ENCODE peak calls at places on chromosomes 13 and 19, in five cellular contexts. G is uterus, X is fibroblast of pulmonary artery, T is cardiac fibroblast, I is fibroblast of lung. B is an unnamed sample.

GRCh38 chr13:51332566-51333361 is 6.7 kb upstream of the SERPINE3 start:
- DNase-seq in G (no peak), I (no peak), T (no peak), X (no peak), B (no peak)

GRCh38 chr19:35135389-35135909 is 590 bp upstream of the LGI4 start:
- DNase-seq in T (peak; percentile 74), X (peak; percentile 69), G (peak; percentile 87), I (peak; percentile 65), B (peak; percentile 98)

GRCh38 chr19:52307275-52307674 is 10.3 kb downstream of the ZNF480 start:
- DNase-seq in I (peak; percentile 38), G (no peak), X (peak; percentile 29), T (peak; percentile 28), B (no peak)

GRCh38 chr19:1650627-1651009 is 1.8 kb downstream of the TCF3 start:
- DNase-seq in X (peak; percentile 10), I (peak; percentile 16), G (no peak), T (peak; percentile 26), B (no peak)

GRCh38 chr13:98325724-98326123 is 148.7 kb upstream of the RNF113B start:
- DNase-seq in X (no peak), T (no peak), I (no peak), G (no peak), B (no peak)

GRCh38 chr19:1315470-1316166 is 29.9 kb downstream of the EFNA2 start:
- DNase-seq in X (peak; percentile 48), T (peak; percentile 59), G (peak; percentile 46), I (peak; percentile 40), B (peak; percentile 92)

GRCh38 chr13:104196611-104197010 is 1130.4 kb upstream of the SLC10A2 start:
- DNase-seq in X (no peak), T (no peak), G (no peak), I (no peak), B (no peak)

GRCh38 chr13:96003304-96003703 is 49.9 kb downstream of the UGGT2 start:
- DNase-seq in G (no peak), T (peak; percentile 29), X (peak; percentile 36), I (peak; percentile 8), B (no peak)

GRCh38 chr13:42985312-42986175 is 6.5 kb downstream of the EPSTI1 start:
- DNase-seq in T (peak; percentile 74), X (no peak), I (peak; percentile 79), G (peak; percentile 19), B (no peak)

GRCh38 chr13:66703597-66703996 is 526.5 kb downstream of the PCDH9 start:
- DNase-seq in G (no peak), T (no peak), I (no peak), X (no peak), B (no peak)

GRCh38 chr19:35294328-35294727 is 2.4 kb downstream of the MAG start:
- DNase-seq in G (no peak), T (no peak), X (no peak), I (no peak), B (no peak)

GRCh38 chr19:47686679-47687450 is 26.4 kb upstream of the EHD2 start:
- DNase-seq in T (no peak), G (no peak), I (no peak), X (no peak), B (no peak)

GRCh38 chr19:16234552-16235445 is 37.1 kb downstream of the AP1M1 start:
- DNase-seq in I (no peak), X (no peak), G (no peak), T (no peak), B (no peak)

GRCh38 chr19:40982594-40983101 is 8.4 kb upstream of the CYP2B6 start:
- DNase-seq in X (peak; percentile 1), T (no peak), I (peak; percentile 1), G (no peak), B (no peak)

GRCh38 chr13:33918199-33918932 is 100.4 kb downstream of the RFC3 start:
- DNase-seq in T (peak; percentile 78), I (peak; percentile 87), X (peak; percentile 85), G (no peak), B (no peak)

GRCh38 chr13:36332986-36333385 is 13.2 kb downstream of the SPART start:
- DNase-seq in I (peak; percentile 56), T (no peak), X (peak; percentile 39), G (no peak), B (no peak)

GRCh38 chr13:97720881-97721280 is 232.6 kb upstream of the IPO5 start:
- DNase-seq in G (no peak), I (no peak), T (no peak), X (no peak), B (no peak)

GRCh38 chr19:48837081-48837524 is 812 bp upstream of the HSD17B14 start:
- DNase-seq in X (peak; percentile 77), T (peak; percentile 85), I (peak; percentile 77), G (peak; percentile 93), B (peak; percentile 60)
- TF ChIP-seq CTCF in X (no peak), T (no peak), I (no peak), G (peak; percentile 15), B (no peak)

GRCh38 chr13:45446181-45446580 is 18.6 kb upstream of the COG3 start:
- DNase-seq in I (peak; percentile 4), G (no peak), T (peak; percentile 12), X (peak; percentile 26), B (no peak)

GRCh38 chr13:45439000-45439399 is 20.8 kb upstream of the SLC25A30 start:
- DNase-seq in I (no peak), X (no peak), G (no peak), T (no peak), B (no peak)

GRCh38 chr13:45439781-45440462 is 21.7 kb upstream of the SLC25A30 start:
- DNase-seq in G (no peak), I (no peak), T (no peak), X (no peak), B (no peak)

GRCh38 chr13:45445053-45445452 is 19.7 kb upstream of the COG3 start:
- DNase-seq in G (no peak), T (no peak), X (no peak), I (no peak), B (no peak)

GRCh38 chr13:45441633-45442032 is 23.1 kb upstream of the COG3 start:
- DNase-seq in G (no peak), X (peak; percentile 16), T (peak; percentile 25), I (peak; percentile 15), B (no peak)
- TF ChIP-seq CTCF in G (no peak), X (peak; percentile 33), T (peak; percentile 38), I (peak; percentile 5), B (no peak)

DNA sequence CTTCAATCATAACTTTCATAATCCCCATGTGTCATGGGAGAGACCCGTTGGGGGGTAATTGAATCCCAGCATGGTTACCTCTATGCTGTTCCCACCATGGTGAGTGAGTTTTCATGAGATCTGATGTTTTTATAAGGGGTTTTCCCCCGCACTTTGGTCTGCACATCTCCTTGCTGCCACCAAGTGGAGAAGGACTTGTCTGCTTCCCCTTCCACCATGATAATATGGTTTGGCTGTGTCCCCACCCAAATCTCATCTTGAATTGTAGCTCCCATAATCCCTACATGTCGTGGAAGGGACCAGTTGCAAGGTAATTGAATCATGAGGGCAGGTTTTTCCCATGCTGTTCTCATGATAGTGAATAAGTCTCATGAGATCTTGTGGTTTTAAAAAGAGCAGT is 524.9 kb downstream of the SLITRK5 start:
- DNase-seq in T (no peak), X (no peak), I (peak; percentile 2), G (no peak), B (no peak)
- TF ChIP-seq CTCF in T (no peak), X (no peak), I (no peak), G (no peak), B (no peak)

DNA sequence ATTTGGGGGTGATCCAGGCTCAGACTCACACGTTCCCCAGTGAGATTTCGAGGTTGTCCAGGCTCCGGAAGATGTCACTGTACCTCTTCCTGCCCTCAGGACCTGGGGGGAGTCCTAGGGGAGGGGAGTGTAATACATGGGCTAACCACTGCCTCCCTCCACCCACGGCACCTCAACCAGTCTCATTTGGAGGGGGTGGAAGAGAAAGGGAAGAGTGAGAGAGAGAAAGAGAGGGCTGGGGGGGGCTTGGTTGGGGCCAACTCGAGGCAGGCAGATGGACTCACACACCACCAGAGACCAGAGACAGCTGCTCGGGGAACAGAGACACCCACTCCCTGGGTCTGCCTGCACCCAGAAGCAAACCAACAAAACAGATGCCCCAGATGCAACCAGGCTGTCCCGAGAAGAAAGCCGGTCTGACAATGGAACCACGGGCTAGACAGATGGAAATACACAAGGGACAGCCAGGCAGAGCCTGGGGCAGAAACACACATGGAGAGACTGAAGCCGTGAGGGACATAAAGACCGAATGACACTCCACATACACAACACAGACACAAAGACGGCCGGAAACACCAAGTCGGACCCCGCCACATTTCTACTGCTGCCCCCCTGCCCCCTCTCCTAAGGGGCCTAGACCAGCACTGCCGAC is 825 bp downstream of the GMIP start:
- DNase-seq in X (no peak), G (no peak), T (no peak), I (no peak), B (no peak)
- TF ChIP-seq CTCF in X (no peak), G (no peak), T (no peak), I (no peak), B (no peak)

GRCh38 chr19:29288276-29288675 is 75.3 kb upstream of the UQCRFS1 start:
- DNase-seq in X (no peak), I (no peak), G (no peak), T (no peak), B (no peak)

GRCh38 chr19:29287061-29287460 is 74.1 kb upstream of the UQCRFS1 start:
- DNase-seq in I (no peak), T (no peak), X (no peak), G (no peak), B (no peak)

GRCh38 chr19:29283366-29283765 is 70.4 kb upstream of the UQCRFS1 start:
- DNase-seq in X (no peak), G (no peak), T (no peak), I (no peak), B (no peak)

GRCh38 chr19:29285187-29285687 is 72.3 kb upstream of the UQCRFS1 start:
- DNase-seq in G (no peak), X (no peak), I (no peak), T (no peak), B (no peak)

DNA sequence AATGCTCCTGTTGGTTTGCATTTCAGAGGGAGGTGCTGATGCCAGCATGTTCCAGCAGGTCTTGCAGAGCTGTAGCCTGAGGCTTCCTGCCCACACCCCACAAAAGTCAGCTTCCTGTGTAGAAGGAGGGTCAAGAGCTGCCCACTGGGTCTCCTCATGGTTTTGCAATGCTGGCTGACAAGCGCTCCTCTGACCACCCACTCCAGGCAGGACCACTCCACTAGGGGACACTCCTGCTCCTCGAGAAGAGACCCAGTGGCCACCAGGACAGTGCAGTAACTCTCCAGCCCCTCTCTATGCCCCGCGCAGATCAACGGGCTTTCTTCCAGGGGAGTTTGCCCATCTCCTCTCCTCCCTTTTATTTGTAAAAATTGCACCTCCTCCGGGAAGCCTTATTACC is 72.9 kb upstream of the UQCRFS1 start:
- DNase-seq in I (no peak), T (no peak), G (peak; percentile 20), X (no peak), B (no peak)
- TF ChIP-seq CTCF in I (no peak), T (no peak), G (peak; percentile 18), X (no peak), B (peak; percentile 17)

GRCh38 chr13:45121421-45121820 is 1.1 kb downstream of the GTF2F2 start:
- DNase-seq in I (peak; percentile 33), T (peak; percentile 46), G (no peak), X (peak; percentile 46), B (no peak)
- TF ChIP-seq CTCF in I (no peak), T (peak; percentile 12), G (no peak), X (peak; percentile 25), B (no peak)

B was measured in D721Med.